ENCODE peak calls at places on chromosomes 11 and 22, in four cellular contexts. Y, T, R and V are unnamed samples.

GRCh38 chr22:19879996-19880785 is 25.5 kb upstream of the GNB1L start:
- DNase-seq in Y (no peak), R (peak), T (peak), V (no peak)

GRCh38 chr22:26894362-26894761 is 237.0 kb downstream of the MIAT start:
- DNase-seq in Y (no peak), T (no peak), R (no peak), V (no peak)

GRCh38 chr11:19746081-19746480 is 33.4 kb downstream of the NAV2 start:
- DNase-seq in R (no peak), Y (no peak), T (no peak), V (no peak)

GRCh38 chr22:37607010-37607911 is 1.4 kb upstream of the GGA1 start:
- DNase-seq in T (peak), Y (peak), R (peak), V (peak)

GRCh38 chr11:41461057-41461681 is 1.7 kb upstream of the LRRC4C start:
- DNase-seq in Y (peak), R (no peak), T (peak), V (peak)

GRCh38 chr11:93005239-93005638 is 35.8 kb downstream of the MTNR1B start:
- DNase-seq in T (no peak), R (no peak), Y (no peak), V (no peak)

GRCh38 chr11:19374189-19374588 is 133.4 kb upstream of the E2F8 start:
- DNase-seq in T (no peak), Y (peak), R (no peak), V (no peak)

GRCh38 chr11:689630-690029 is 5.4 kb downstream of the DEAF1 start:
- DNase-seq in R (no peak), Y (no peak), T (no peak), V (no peak)

GRCh38 chr11:57901756-57902155 is 121.9 kb upstream of the OR9Q1 start:
- DNase-seq in R (no peak), Y (no peak), T (no peak), V (peak)

GRCh38 chr11:112279901-112280267 is 19.2 kb upstream of the PLET1 start:
- DNase-seq in Y (peak), R (peak), T (peak), V (peak)

GRCh38 chr11:2312232-2313042 is 10.6 kb downstream of the TSPAN32 start:
- DNase-seq in Y (no peak), T (no peak), R (no peak), V (no peak)

GRCh38 chr11:65501005-65501529 is 2.2 kb downstream of the MALAT1 start:
- DNase-seq in T (no peak), R (no peak), Y (no peak), V (no peak)

GRCh38 chr22:44191036-44191454 is 10.3 kb downstream of the PARVG start:
- DNase-seq in Y (no peak), R (no peak), T (no peak), V (no peak)

GRCh38 chr11:69292221-69292648 is 1.7 kb upstream of the MYEOV start:
- DNase-seq in Y (peak), R (peak), T (no peak), V (peak)

GRCh38 chr22:28934026-28934425 is 50.7 kb downstream of the ZNRF3 start:
- DNase-seq in T (no peak), Y (no peak), R (no peak), V (no peak)

GRCh38 chr11:10454902-10455631 is at the start of gene AMPD3:
- DNase-seq in T (peak), R (no peak), Y (peak), V (peak)

GRCh38 chr22:23784215-23784732 is 2.5 kb upstream of the SMARCB1 start:
- DNase-seq in T (peak), R (no peak), Y (no peak), V (no peak)

GRCh38 chr22:40541300-40541699 is 95.2 kb downstream of the MRTFA start:
- DNase-seq in Y (no peak), T (no peak), R (no peak), V (no peak)

GRCh38 chr11:78878631-78879030 is 304.0 kb upstream of the NARS2 start:
- DNase-seq in R (no peak), T (no peak), Y (no peak), V (no peak)

GRCh38 chr22:17491090-17491489 is 72.2 kb upstream of the SLC25A18 start:
- DNase-seq in Y (no peak), T (no peak), R (no peak), V (no peak)

GRCh38 chr11:57896641-57897145 is 127.0 kb upstream of the OR9Q1 start:
- DNase-seq in R (no peak), Y (no peak), T (no peak), V (no peak)

GRCh38 chr11:19834761-19835160 is 122.1 kb downstream of the NAV2 start:
- DNase-seq in Y (no peak), T (no peak), R (no peak), V (no peak)

GRCh38 chr11:45204761-45205160 is 58.3 kb downstream of the PRDM11 start:
- DNase-seq in T (no peak), Y (no peak), R (peak), V (no peak)

GRCh38 chr11:62933285-62933684 is 12.1 kb upstream of the CHRM1 start:
- DNase-seq in Y (no peak), R (no peak), T (no peak), V (no peak)

GRCh38 chr11:56799691-56800090 is 51.2 kb upstream of the OR9G4 start:
- DNase-seq in R (no peak), T (no peak), Y (no peak), V (no peak)

GRCh38 chr22:37472418-37473006 is 13.7 kb downstream of the MFNG start:
- DNase-seq in T (peak), R (peak), Y (peak), V (peak)

GRCh38 chr22:29784451-29785361 is 17.5 kb downstream of the UQCR10 start:
- DNase-seq in T (peak), Y (no peak), R (no peak), V (no peak)

GRCh38 chr22:25021976-25022711 is 69.6 kb downstream of the KIAA1671 start:
- DNase-seq in T (no peak), Y (no peak), R (no peak), V (no peak)

GRCh38 chr11:27718853-27719574 is 18.8 kb upstream of the BDNF start:
- DNase-seq in T (no peak), Y (peak), R (peak), V (no peak)

GRCh38 chr11:8241373-8242112 is 22.1 kb downstream of the LMO1 start:
- DNase-seq in T (no peak), Y (no peak), R (no peak), V (no peak)

GRCh38 chr11:73981051-73981805 is 1.4 kb downstream of the UCP2 start:
- DNase-seq in T (no peak), Y (no peak), R (no peak), V (no peak)

GRCh38 chr11:132077416-132077815 is 707.0 kb downstream of the NTM start:
- DNase-seq in R (no peak), T (no peak), Y (no peak), V (no peak)

GRCh38 chr22:42385691-42386090 is 46.5 kb downstream of the NFAM1 start:
- DNase-seq in T (no peak), Y (no peak), R (no peak), V (no peak)

GRCh38 chr11:112227471-112227870 is 1.2 kb downstream of the PTS start:
- DNase-seq in Y (no peak), T (no peak), R (no peak), V (no peak)

GRCh38 chr11:112321521-112322172 is 61.0 kb upstream of the PLET1 start:
- DNase-seq in R (no peak), T (peak), Y (peak), V (no peak)

GRCh38 chr11:12086271-12087074 is 23.9 kb upstream of the MICAL2 start:
- DNase-seq in T (peak), R (no peak), Y (peak), V (no peak)

GRCh38 chr22:37561209-37562048 is 1.1 kb downstream of the CDC42EP1 start:
- DNase-seq in R (peak), Y (peak), T (peak), V (peak)

GRCh38 chr11:75267171-75267970 is 26.8 kb downstream of the TPBGL start:
- DNase-seq in R (no peak), Y (no peak), T (no peak), V (peak)

GRCh38 chr11:87038235-87038960 is 664 bp downstream of the TMEM135 start:
- DNase-seq in R (no peak), Y (no peak), T (no peak), V (no peak)

GRCh38 chr11:87037450-87038234 is at the start of gene TMEM135:
- DNase-seq in Y (peak), R (peak), T (peak), V (peak)

GRCh38 chr11:87035976-87036583 is 1.7 kb upstream of the TMEM135 start:
- DNase-seq in Y (no peak), R (no peak), T (no peak), V (peak)

GRCh38 chr11:87039371-87039770 is 1.6 kb downstream of the TMEM135 start:
- DNase-seq in T (no peak), Y (no peak), R (no peak), V (no peak)

GRCh38 chr11:87036756-87037449 is 831 bp upstream of the TMEM135 start:
- DNase-seq in R (peak), Y (peak), T (peak), V (peak)
- TF ChIP-seq HMGXB4 in R (no peak), Y (no peak), T (no peak), V (no peak)

GRCh38 chr11:110486176-110486575 is 56.4 kb downstream of the FDX1 start:
- DNase-seq in T (no peak), R (no peak), Y (no peak), V (no peak)

GRCh38 chr11:110491577-110492352 is 62.0 kb downstream of the FDX1 start:
- DNase-seq in T (no peak), R (no peak), Y (no peak), V (no peak)

GRCh38 chr11:110488446-110488845 is 58.7 kb downstream of the FDX1 start:
- DNase-seq in Y (no peak), R (no peak), T (no peak), V (no peak)

DNA sequence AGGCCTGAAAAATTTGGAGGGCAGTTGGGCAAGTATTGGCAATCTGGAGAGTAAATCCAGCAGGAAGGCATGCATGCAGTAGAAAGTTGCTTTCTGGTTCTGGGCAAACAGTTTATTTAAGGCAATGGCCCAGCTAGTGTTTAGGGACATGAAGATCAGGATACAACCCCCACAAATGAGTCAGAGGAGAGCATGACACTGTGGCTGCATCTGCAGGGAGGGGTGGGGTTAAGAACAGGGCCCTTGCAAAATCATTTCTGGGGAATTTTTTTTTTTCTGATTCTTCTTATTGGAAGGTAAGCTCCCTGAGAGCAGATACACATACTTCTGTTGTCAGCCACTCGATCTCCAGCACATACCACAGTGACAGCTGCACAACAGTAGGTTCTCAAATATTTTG is 61.1 kb downstream of the FDX1 start:
- DNase-seq in T (no peak), Y (no peak), R (no peak), V (no peak)
- TF ChIP-seq HMGXB4 in T (no peak), Y (no peak), R (no peak), V (no peak)

GRCh38 chr11:30128269-30128932 is 102.4 kb upstream of the FSHB start:
- DNase-seq in Y (peak), R (no peak), T (peak), V (peak)
- TF ChIP-seq HMGXB4 in Y (no peak), R (no peak), T (no peak), V (no peak)

DNA sequence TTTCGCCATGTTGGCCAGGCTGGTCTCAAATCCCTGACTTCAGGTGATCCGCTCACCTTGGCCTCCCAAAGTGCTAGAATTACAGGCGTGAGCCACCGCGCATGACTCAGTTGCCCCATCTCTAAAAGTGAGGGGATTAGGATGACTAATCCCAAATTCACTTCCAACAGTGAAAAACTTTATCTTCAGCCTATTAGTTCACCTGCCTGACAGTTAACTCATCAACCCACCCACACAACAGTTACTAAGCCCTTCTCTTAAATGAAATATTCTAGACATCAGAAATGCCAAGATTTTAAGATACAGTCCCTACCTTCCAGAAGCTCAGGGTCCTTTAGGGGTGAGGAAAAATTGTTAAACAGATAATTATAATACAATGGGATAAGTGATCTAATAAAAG is 2.0 kb upstream of the ANKRD42 start:
- DNase-seq in R (no peak), T (no peak), Y (no peak), V (no peak)
- TF ChIP-seq HMGXB4 in R (no peak), T (no peak), Y (no peak), V (no peak)